ENCODE peak calls at places on chromosome 3, in seven cellular contexts. A, X, S, L, F, G and H are unnamed samples.

GRCh38 chr3:3699816-3700633 is 99.2 kb upstream of the LRRN1 start:
- ATAC-seq in F (no peak), X (no peak), S (peak), G (no peak), A (no peak), L (peak), H (no peak)

GRCh38 chr3:17175187-17175839 is 290.6 kb downstream of the PLCL2 start:
- ATAC-seq in F (no peak), S (peak), X (peak), G (peak), A (no peak), L (no peak), H (no peak)

GRCh38 chr3:129942296-129942695 is 32.2 kb upstream of the TRH start:
- ATAC-seq in X (no peak), F (peak), G (peak), L (peak), S (peak), A (peak), H (peak)

GRCh38 chr3:71401695-71402231 is 181.8 kb downstream of the FOXP1 start:
- ATAC-seq in S (no peak), X (no peak), L (no peak), A (peak), G (no peak), F (no peak), H (no peak)

GRCh38 chr3:181916018-181916417 is 204.3 kb downstream of the SOX2 start:
- ATAC-seq in F (no peak), A (no peak), L (no peak), S (peak), G (no peak), X (no peak), H (no peak)

GRCh38 chr3:51896607-51897305 is 6.4 kb downstream of the IQCF1 start:
- ATAC-seq in X (no peak), F (no peak), S (no peak), A (no peak), L (no peak), G (no peak), H (no peak)

GRCh38 chr3:189132901-189133300 is 38.9 kb upstream of the TPRG1 start:
- ATAC-seq in A (peak), G (no peak), X (no peak), F (no peak), S (no peak), L (no peak), H (no peak)

GRCh38 chr3:194009892-194010533 is 125.9 kb upstream of the HES1 start:
- ATAC-seq in S (no peak), G (no peak), X (no peak), A (peak), L (peak), F (peak), H (no peak)

GRCh38 chr3:126944089-126944965 is 38.6 kb upstream of the PLXNA1 start:
- ATAC-seq in S (no peak), F (no peak), X (no peak), A (no peak), L (no peak), G (no peak), H (peak)

GRCh38 chr3:108062051-108062450 is 28.8 kb downstream of the CD47 start:
- ATAC-seq in S (no peak), G (peak), X (no peak), L (no peak), A (peak), F (peak), H (no peak)

GRCh38 chr3:37645801-37646380 is 215.8 kb upstream of the CTDSPL start:
- ATAC-seq in L (no peak), S (no peak), F (peak), G (peak), A (no peak), X (peak), H (no peak)

GRCh38 chr3:37990527-37990926 is at the start of gene VILL:
- ATAC-seq in A (peak), S (peak), L (no peak), X (no peak), F (no peak), G (no peak), H (no peak)

GRCh38 chr3:27713066-27713400 is 9.1 kb downstream of the EOMES start:
- ATAC-seq in A (peak), F (peak), L (peak), G (peak), S (peak), X (no peak), H (peak)

GRCh38 chr3:62923092-62923491 is 47.9 kb upstream of the CADPS start:
- ATAC-seq in G (no peak), A (peak), L (no peak), F (no peak), S (no peak), X (no peak), H (no peak)

GRCh38 chr3:147744967-147745366 is 335.8 kb downstream of the ZIC1 start:
- ATAC-seq in X (no peak), A (no peak), G (no peak), F (no peak), S (no peak), L (no peak), H (no peak)

GRCh38 chr3:134039161-134039862 is 9.6 kb upstream of the SLCO2A1 start:
- ATAC-seq in X (no peak), F (peak), A (peak), S (peak), L (no peak), G (peak), H (peak)

GRCh38 chr3:97353176-97353575 is 411.4 kb upstream of the ARL6 start:
- ATAC-seq in S (no peak), A (no peak), G (no peak), L (no peak), X (no peak), F (no peak), H (no peak)

GRCh38 chr3:73718326-73719110 is 93.8 kb upstream of the PDZRN3 start:
- ATAC-seq in G (no peak), L (no peak), A (peak), S (no peak), X (no peak), F (no peak), H (no peak)

GRCh38 chr3:36900474-36901443 is 44.1 kb downstream of the TRANK1 start:
- ATAC-seq in S (no peak), L (no peak), G (no peak), X (no peak), F (no peak), A (no peak), H (no peak)

GRCh38 chr3:37627951-37628620 is 233.6 kb upstream of the CTDSPL start:
- ATAC-seq in X (no peak), G (no peak), L (no peak), S (no peak), A (no peak), F (peak), H (no peak)

GRCh38 chr3:135239485-135239884 is 444.4 kb downstream of the EPHB1 start:
- ATAC-seq in S (no peak), F (no peak), X (no peak), G (no peak), A (no peak), L (no peak), H (no peak)

GRCh38 chr3:195226900-195227447 is 44.0 kb downstream of the XXYLT1 start:
- ATAC-seq in A (peak), S (no peak), G (no peak), F (peak), X (no peak), L (no peak), H (no peak)

GRCh38 chr3:70899816-70900215 is 587.4 kb upstream of the MDFIC2 start:
- ATAC-seq in F (no peak), G (no peak), S (no peak), L (no peak), X (no peak), A (no peak), H (no peak)

GRCh38 chr3:29978036-29978435 is 628.4 kb upstream of the TGFBR2 start:
- ATAC-seq in X (no peak), F (no peak), G (no peak), A (no peak), S (peak), L (no peak), H (no peak)

GRCh38 chr3:64209866-64210609 is 15.2 kb downstream of the PRICKLE2 start:
- ATAC-seq in X (peak), G (peak), A (peak), S (no peak), L (peak), F (peak), H (peak)

GRCh38 chr3:36674816-36675215 is 89.5 kb downstream of the DCLK3 start:
- ATAC-seq in S (no peak), G (no peak), A (no peak), X (no peak), F (no peak), L (no peak), H (no peak)

GRCh38 chr3:127035672-127036071 is 52.8 kb downstream of the PLXNA1 start:
- ATAC-seq in F (peak), G (peak), L (no peak), A (peak), S (peak), X (no peak), H (peak)

GRCh38 chr3:47604145-47604544 is 25.5 kb upstream of the CSPG5 start:
- ATAC-seq in G (no peak), F (no peak), A (peak), X (no peak), L (peak), S (no peak), H (no peak)

GRCh38 chr3:40763812-40764211 is 239.1 kb downstream of the ZNF621 start:
- ATAC-seq in G (no peak), F (no peak), S (no peak), A (no peak), X (no peak), L (no peak), H (no peak)

GRCh38 chr3:25423780-25424179 is 4.3 kb upstream of the RARB start:
- ATAC-seq in X (no peak), F (no peak), L (no peak), A (no peak), G (no peak), S (peak), H (no peak)

GRCh38 chr3:31196881-31197364 is 302.5 kb upstream of the GADL1 start:
- ATAC-seq in X (no peak), S (peak), F (peak), G (peak), L (peak), A (no peak), H (peak)

GRCh38 chr3:194667363-194667762 is 4.6 kb downstream of the LSG1 start:
- ATAC-seq in A (no peak), F (no peak), S (no peak), L (no peak), G (no peak), X (no peak), H (no peak)

GRCh38 chr3:134427400-134428111 is 53.3 kb upstream of the AMOTL2 start:
- ATAC-seq in A (peak), X (no peak), F (no peak), L (no peak), S (peak), G (peak), H (peak)

GRCh38 chr3:194756460-194757355 is 71.0 kb downstream of the FAM43A start:
- ATAC-seq in G (peak), S (no peak), L (no peak), A (peak), F (peak), X (no peak), H (no peak)

GRCh38 chr3:52031896-52032295 is 24.5 kb downstream of the DUSP7 start:
- ATAC-seq in G (no peak), X (no peak), F (no peak), L (no peak), A (no peak), S (no peak), H (no peak)

GRCh38 chr3:57011022-57011421 is 49.4 kb upstream of the SPATA12 start:
- ATAC-seq in X (no peak), L (no peak), G (no peak), A (no peak), F (no peak), S (no peak), H (no peak)

GRCh38 chr3:110813541-110813940 is 258.1 kb upstream of the NECTIN3 start:
- ATAC-seq in S (no peak), X (no peak), G (no peak), A (no peak), F (no peak), L (no peak), H (no peak)

GRCh38 chr3:110815008-110815583 is 256.5 kb upstream of the NECTIN3 start:
- ATAC-seq in L (no peak), X (no peak), G (no peak), F (no peak), A (no peak), S (peak), H (no peak)

GRCh38 chr3:110816008-110816407 is 255.6 kb upstream of the NECTIN3 start:
- ATAC-seq in X (no peak), G (no peak), S (no peak), F (no peak), L (no peak), A (no peak), H (no peak)

GRCh38 chr3:110811050-110811449 is 260.6 kb upstream of the NECTIN3 start:
- ATAC-seq in F (no peak), G (no peak), A (no peak), X (no peak), S (no peak), L (no peak), H (no peak)

GRCh38 chr3:110814170-110815007 is 257.2 kb upstream of the NECTIN3 start:
- ATAC-seq in X (no peak), F (no peak), A (peak), G (no peak), L (no peak), S (peak), H (no peak)
- H3K4me3 ChIP-seq in X (no peak), F (no peak), A (no peak), G (no peak), L (no peak), S (no peak), H (no peak)

GRCh38 chr3:152177757-152178156 is 91.0 kb upstream of the MBNL1 start:
- ATAC-seq in A (no peak), S (no peak), G (no peak), F (no peak), X (no peak), L (no peak), H (no peak)
- H3K4me3 ChIP-seq in A (no peak), S (no peak), G (no peak), F (no peak), X (no peak), L (no peak), H (no peak)

DNA sequence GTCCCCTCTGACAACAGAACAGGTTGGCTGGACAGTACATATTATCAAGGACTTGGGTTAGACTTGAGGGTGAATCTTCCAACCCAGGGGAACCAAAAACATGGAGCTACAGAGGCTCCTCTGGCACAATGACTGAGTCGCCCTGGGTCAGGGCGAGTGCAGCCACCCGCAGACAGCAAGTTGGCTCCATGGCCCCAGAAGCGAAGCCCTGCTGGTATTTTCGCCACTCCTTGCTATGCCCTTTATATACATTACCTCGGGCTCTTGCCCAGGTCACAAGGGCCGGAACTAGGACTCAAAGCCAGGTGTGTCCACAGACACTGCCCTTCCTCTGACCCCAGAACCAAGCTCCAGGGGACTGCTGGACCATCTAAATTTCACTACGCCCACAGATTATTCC is 64.6 kb downstream of the ADCY5 start:
- ATAC-seq in F (no peak), X (no peak), S (no peak), G (no peak), L (no peak), A (no peak), H (no peak)
- H3K4me3 ChIP-seq in F (no peak), X (peak), S (no peak), G (no peak), L (no peak), A (no peak), H (no peak)

GRCh38 chr3:45814322-45814721 is 18.0 kb upstream of the SLC6A20 start:
- ATAC-seq in S (no peak), X (no peak), G (no peak), L (no peak), F (no peak), A (no peak), H (no peak)

GRCh38 chr3:45821127-45821526 is 20.8 kb downstream of the LZTFL1 start:
- ATAC-seq in G (no peak), A (peak), L (no peak), X (no peak), S (no peak), F (no peak), H (no peak)

GRCh38 chr3:45819543-45819942 is 22.4 kb downstream of the LZTFL1 start:
- ATAC-seq in F (no peak), L (no peak), G (no peak), S (no peak), A (no peak), X (no peak), H (peak)

GRCh38 chr3:45816544-45816943 is 20.2 kb upstream of the SLC6A20 start:
- ATAC-seq in F (peak), L (no peak), A (no peak), G (peak), X (no peak), S (peak), H (peak)

DNA sequence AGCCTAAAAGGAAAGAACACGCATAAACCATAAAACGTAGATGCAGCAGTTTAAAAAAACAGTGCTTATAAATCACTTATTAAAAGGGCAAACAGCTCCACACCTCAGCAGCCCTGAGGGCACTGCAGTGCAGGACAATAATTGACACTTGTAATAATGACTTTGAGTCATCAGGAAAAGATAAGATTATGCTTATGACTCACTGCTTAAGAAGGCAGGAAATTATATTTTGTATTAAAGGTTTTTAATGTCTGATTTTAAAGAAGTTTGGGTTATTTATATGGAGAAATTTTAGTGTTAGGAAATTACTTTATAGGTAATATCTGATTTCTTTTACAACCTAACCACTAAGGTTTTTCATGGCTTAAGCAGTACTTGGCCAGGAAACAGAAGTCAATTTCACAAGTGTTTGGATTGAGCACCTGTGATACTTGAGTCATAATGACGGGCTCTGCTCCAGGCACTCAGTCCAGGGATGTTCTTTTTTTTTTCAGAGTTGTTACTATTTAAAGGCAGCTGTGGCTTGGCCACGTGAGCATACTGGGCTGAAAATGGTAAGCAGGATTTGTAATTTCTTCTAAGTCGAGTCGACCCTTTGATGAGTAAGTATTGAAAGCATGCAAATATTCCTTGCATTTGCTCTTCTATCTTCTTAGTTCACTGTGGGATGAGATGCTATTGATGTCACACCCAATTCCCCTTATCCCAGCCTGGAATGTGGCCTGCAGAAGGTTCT is 21.6 kb upstream of the SLC6A20 start:
- ATAC-seq in L (peak), F (peak), X (peak), S (peak), G (peak), A (peak), H (peak)
- H3K4me3 ChIP-seq in L (no peak), F (no peak), X (no peak), S (no peak), G (no peak), A (no peak), H (no peak)

GRCh38 chr3:187998611-187999010 is 155.3 kb upstream of the LPP start:
- ATAC-seq in L (no peak), F (no peak), G (no peak), X (no peak), S (no peak), A (no peak), H (no peak)
- H3K4me3 ChIP-seq in L (no peak), F (no peak), G (no peak), X (no peak), S (no peak), A (no peak), H (no peak)

DNA sequence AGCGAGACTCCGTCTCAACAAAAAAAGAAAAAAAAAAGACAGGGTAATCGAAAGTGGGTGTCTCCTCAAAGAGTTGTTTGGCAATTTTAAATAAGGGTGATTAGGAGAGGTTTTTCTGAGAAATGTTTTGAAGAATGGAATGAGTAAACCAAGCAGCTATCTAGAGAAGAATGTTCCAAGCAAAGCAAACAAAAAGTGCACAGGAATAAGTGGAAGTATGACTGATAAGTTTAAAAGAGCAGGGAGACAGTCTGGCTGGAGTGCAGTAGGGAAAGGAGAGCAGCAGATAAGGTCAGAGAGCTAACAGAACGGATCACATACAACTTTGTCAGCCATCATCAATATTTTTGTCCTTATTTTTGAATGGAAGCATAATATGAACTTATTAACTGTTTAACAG is 853.5 kb downstream of the TUSC7 start:
- ATAC-seq in L (no peak), X (no peak), G (no peak), S (no peak), F (no peak), A (no peak), H (no peak)
- H3K4me3 ChIP-seq in L (no peak), X (no peak), G (no peak), S (no peak), F (no peak), A (no peak), H (no peak)

GRCh38 chr3:58210761-58211477 is at the start of gene DNASE1L3:
- ATAC-seq in A (no peak), L (no peak), X (no peak), G (peak), F (no peak), S (no peak), H (peak)
- H3K4me3 ChIP-seq in A (no peak), L (no peak), X (no peak), G (no peak), F (peak), S (no peak), H (no peak)

GRCh38 chr3:186098740-186099139 is 10.1 kb downstream of the ETV5 start:
- ATAC-seq in S (no peak), G (no peak), A (no peak), F (no peak), X (no peak), L (no peak), H (no peak)
- H3K4me3 ChIP-seq in S (no peak), G (no peak), A (no peak), F (no peak), X (no peak), L (no peak), H (no peak)